ENCODE peak calls at places on chromosomes 6 and 20, in seven cellular contexts. U is suprapubic skin, E is breast epithelium, Z is endothelial cell of umbilical vein, D is transverse colon, A is prostate gland, J is spleen. P is an unnamed sample.

GRCh38 chr6:162907876-162908481 is 180.2 kb downstream of the PACRG start:
- DNase-seq in E (no peak), A (no peak), J (no peak), D (no peak), U (no peak), Z (peak; percentile 22), P (no peak)

GRCh38 chr6:108734336-108734922 is 113.8 kb upstream of the ARMC2 start:
- DNase-seq in D (peak; percentile 46), Z (no peak), E (no peak), A (no peak), J (no peak), U (no peak), P (no peak)

GRCh38 chr6:11903645-11904044 is 108.5 kb upstream of the HIVEP1 start:
- DNase-seq in J (no peak), Z (no peak), A (no peak), E (no peak), U (no peak), D (no peak), P (no peak)

GRCh38 chr6:132067286-132067685 is 116.1 kb upstream of the CCN2 start:
- DNase-seq in A (no peak), Z (peak; percentile 82), J (no peak), U (no peak), E (no peak), D (no peak), P (no peak)

GRCh38 chr6:14601490-14601889 is 483.9 kb downstream of the CD83 start:
- DNase-seq in U (no peak), J (no peak), E (no peak), D (no peak), A (no peak), Z (no peak), P (no peak)

GRCh38 chr6:108578595-108579038 is 17.9 kb downstream of the FOXO3 start:
- DNase-seq in D (no peak), J (no peak), Z (no peak), U (no peak), E (no peak), A (no peak), P (no peak)

GRCh38 chr6:34806738-34807453 is 15.0 kb downstream of the BLTP3A start:
- DNase-seq in E (no peak), A (no peak), J (no peak), U (no peak), Z (no peak), D (no peak), P (no peak)

GRCh38 chr20:2707353-2708072 is 14.9 kb downstream of the EBF4 start:
- DNase-seq in J (no peak), A (no peak), E (no peak), D (no peak), U (no peak), Z (no peak), P (no peak)

GRCh38 chr20:3751664-3752385 is 15.7 kb downstream of the ADISSP start:
- DNase-seq in U (no peak), D (peak; percentile 68), A (no peak), Z (no peak), E (no peak), J (no peak), P (peak; percentile 80)
- H3K4me3 ChIP-seq in U (peak overlapping the region; percentile 49), D (peak overlapping the region; percentile 12), A (peak overlapping the region; percentile 21), Z (no peak overlapping the region), E (peak overlapping the region; percentile 50), J (peak overlapping the region; percentile 24), P (peak overlapping the region; percentile 17)

GRCh38 chr20:36499723-36500501 is 41.4 kb upstream of the MYL9 start:
- DNase-seq in D (no peak), U (no peak), Z (no peak), A (no peak), J (no peak), E (no peak), P (peak; percentile 58)

GRCh38 chr20:36504295-36504694 is 37.0 kb upstream of the MYL9 start:
- DNase-seq in J (no peak), E (no peak), D (no peak), Z (no peak), U (no peak), A (no peak), P (no peak)

GRCh38 chr20:36499211-36499610 is 42.1 kb upstream of the MYL9 start:
- DNase-seq in A (no peak), Z (no peak), D (no peak), U (no peak), J (no peak), E (no peak), P (peak; percentile 56)

GRCh38 chr20:36498386-36499179 is 42.7 kb upstream of the MYL9 start:
- DNase-seq in D (no peak), Z (no peak), A (no peak), E (no peak), U (no peak), J (no peak), P (no peak)

DNA sequence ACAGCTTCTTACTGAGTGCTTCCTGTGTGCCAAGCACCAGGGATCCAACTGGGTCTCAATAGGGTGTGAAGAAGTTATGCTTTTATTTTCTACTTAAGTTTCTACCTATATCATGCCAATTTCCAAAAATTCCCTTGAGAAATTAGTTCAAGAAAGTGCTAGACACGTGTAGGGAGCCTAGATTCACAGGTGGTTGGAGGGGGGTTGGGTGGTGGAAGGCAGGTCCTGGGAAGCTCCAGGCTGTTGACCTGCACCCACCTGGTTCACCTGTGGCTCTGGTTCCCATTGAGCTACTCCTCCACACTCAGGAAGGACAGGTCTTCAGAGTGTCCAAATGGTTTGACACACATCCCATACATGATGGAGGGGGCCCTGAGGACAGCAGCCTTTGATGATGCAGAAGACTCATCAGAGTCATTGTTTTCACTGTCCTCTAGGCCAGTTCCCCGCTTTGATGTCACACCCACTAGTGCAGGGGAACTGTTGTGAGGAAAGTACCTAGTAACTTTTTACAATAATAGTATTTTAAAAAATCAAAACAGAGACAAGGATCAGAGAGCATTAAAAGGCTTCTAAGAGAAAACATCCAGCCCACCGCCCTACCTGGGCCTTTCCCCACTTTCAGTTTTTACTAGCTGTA is 39.8 kb upstream of the MYL9 start:
- DNase-seq in D (no peak), A (no peak), J (no peak), E (no peak), Z (no peak), U (peak; percentile 26), P (peak; percentile 26)
- H3K36me3 ChIP-seq in D (peaks cover 47% of the 10 kb centered on the region), A (peaks cover 20% of the 10 kb centered on the region), J (peaks cover 100% of the 10 kb centered on the region), E (peaks cover 7% of the 10 kb centered on the region), Z (peaks cover 46% of the 10 kb centered on the region), U (peaks cover 92% of the 10 kb centered on the region), P (peaks cover 39% of the 10 kb centered on the region)

GRCh38 chr6:111852704-111853103 is 20.5 kb downstream of the FYN start:
- DNase-seq in E (no peak), J (no peak), Z (no peak), U (no peak), D (no peak), A (no peak), P (no peak)
- TF ChIP-seq POLR2AphosphoS5 in E (peak; percentile 61), J (no peak), Z (no peak), U (peak; percentile 58), D (no peak), A (no peak), P (no peak)

GRCh38 chr20:34365765-34366213 is 2.7 kb downstream of the ITCH start:
- DNase-seq in Z (no peak), A (no peak), U (peak; percentile 24), E (no peak), D (no peak), J (no peak), P (no peak)

GRCh38 chr20:34367155-34367554 is 4.1 kb downstream of the ITCH start:
- DNase-seq in J (no peak), E (no peak), Z (no peak), D (no peak), U (peak; percentile 10), A (no peak), P (no peak)

GRCh38 chr20:34363062-34364012 is at the start of gene ITCH:
- DNase-seq in U (peak; percentile 97), Z (peak; percentile 95), J (peak; percentile 99), A (peak; percentile 94), E (peak; percentile 95), D (peak; percentile 96), P (peak; percentile 98)

GRCh38 chr20:34364013-34364382 is 925 bp downstream of the ITCH start:
- DNase-seq in U (no peak), J (no peak), D (no peak), A (no peak), E (no peak), Z (peak; percentile 60), P (no peak)

DNA sequence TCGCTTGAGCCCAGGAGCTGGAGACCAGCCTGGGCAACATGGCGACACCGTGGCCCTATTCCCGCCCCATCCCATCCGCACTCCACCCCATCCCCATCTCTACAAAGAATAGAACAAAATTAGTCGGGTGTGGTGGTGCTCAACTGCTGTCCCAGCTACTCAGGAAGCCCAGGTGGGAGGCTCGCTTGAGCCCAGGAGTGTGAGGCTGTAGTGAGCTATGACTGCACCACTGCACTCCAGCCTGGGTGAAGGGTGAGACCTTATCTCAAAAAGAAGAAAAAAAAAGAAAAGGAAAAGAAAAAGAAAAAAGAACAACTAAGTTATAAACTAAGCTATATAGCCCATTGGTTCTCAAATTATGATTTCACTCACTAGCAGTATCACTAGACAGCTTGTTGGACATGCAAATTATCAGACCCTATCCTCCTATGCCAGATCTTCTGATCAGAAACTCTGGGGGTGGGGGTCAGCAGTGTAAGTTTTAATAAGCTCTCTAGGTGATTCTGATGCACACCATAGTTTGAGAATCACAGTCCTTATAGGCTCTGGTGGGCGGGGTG is 491 bp upstream of the ITCH start:
- DNase-seq in U (peak; percentile 55), Z (no peak), A (no peak), E (no peak), D (no peak), J (peak; percentile 73), P (no peak)
- H3K4me3 ChIP-seq in U (peak overlapping the region; percentile 96), Z (no peak overlapping the region), A (peak overlapping the region; percentile 98), E (peak overlapping the region; percentile 96), D (peak overlapping the region; percentile 89), J (peak overlapping the region; percentile 73), P (peak overlapping the region; percentile 80)

GRCh38 chr6:149593443-149593842 is 27.3 kb downstream of the GINM1 start:
- DNase-seq in Z (no peak), J (no peak), E (no peak), U (no peak), D (no peak), A (no peak), P (no peak)

DNA sequence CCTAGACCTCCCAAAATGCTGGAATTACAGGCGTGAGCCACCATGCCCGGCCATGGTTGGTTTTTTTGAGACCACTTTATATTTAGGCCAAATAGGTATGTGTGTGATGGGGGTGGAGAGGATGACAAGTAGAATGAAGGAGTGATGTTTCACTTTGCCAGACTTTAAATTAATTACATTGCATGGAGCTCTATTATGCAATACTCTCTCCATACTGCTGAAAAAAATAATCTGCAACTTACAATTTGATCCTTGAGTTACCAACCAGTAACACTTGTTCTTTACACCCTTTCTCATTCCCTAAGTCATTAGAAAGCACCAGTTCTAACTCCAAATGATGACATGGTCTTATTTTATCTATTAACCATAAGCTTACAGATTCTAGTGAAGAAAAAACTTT is 26.8 kb downstream of the GINM1 start:
- DNase-seq in Z (no peak), A (no peak), E (no peak), J (no peak), U (no peak), D (no peak), P (no peak)
- H3K36me3 ChIP-seq in Z (peaks cover 10% of the 10 kb centered on the region), A (no peaks in the 10 kb centered on the region), E (peaks cover 9% of the 10 kb centered on the region), J (peaks cover 100% of the 10 kb centered on the region), U (peaks cover 80% of the 10 kb centered on the region), D (peaks cover 35% of the 10 kb centered on the region), P (peaks cover 94% of the 10 kb centered on the region)

P was measured in sigmoid colon.